ENCODE peak calls at places on chromosomes 1 and 21, in four cellular contexts. Q is heart left ventricle, O is K562, K is fibroblast of lung. X is an unnamed sample.

GRCh38 chr1:56903778-56904177 is 49.2 kb downstream of the C8A start:
- DNase-seq in Q (no peak), O (no peak), K (no peak), X (no peak)

GRCh38 chr1:30378023-30378596 is 345.3 kb downstream of the MATN1 start:
- DNase-seq in O (no peak), Q (no peak), K (no peak), X (no peak)

GRCh38 chr1:27071049-27071416 is 58.4 kb upstream of the TENT5B start:
- DNase-seq in Q (no peak), O (peak; percentile 33), K (no peak), X (no peak)

GRCh38 chr1:4108741-4109625 is 208.9 kb upstream of the C1orf174 start:
- DNase-seq in O (no peak), Q (no peak), K (no peak), X (no peak)

GRCh38 chr1:190067592-190067991 is 410.1 kb downstream of the BRINP3 start:
- DNase-seq in Q (no peak), O (no peak), K (peak; percentile 72), X (no peak)

GRCh38 chr21:16058896-16059295 is 329.1 kb downstream of the USP25 start:
- DNase-seq in Q (no peak), O (no peak), K (peak; percentile 23), X (no peak)

GRCh38 chr1:108896160-108897150 is 19.7 kb downstream of the GPSM2 start:
- DNase-seq in Q (no peak), K (peak; percentile 12), O (no peak), X (no peak)

GRCh38 chr1:58739851-58740466 is 40.1 kb upstream of the MYSM1 start:
- DNase-seq in K (peak; percentile 38), Q (no peak), O (peak; percentile 57), X (peak; percentile 64)

GRCh38 chr1:60916926-60917325 is 165.4 kb upstream of the NFIA start:
- DNase-seq in K (no peak), O (no peak), Q (no peak), X (no peak)

GRCh38 chr1:244046907-244047738 is 4.0 kb upstream of the ZBTB18 start:
- DNase-seq in K (peak; percentile 72), O (no peak), Q (no peak), X (no peak)

GRCh38 chr1:220426989-220427388 is 100.9 kb upstream of the MARK1 start:
- DNase-seq in O (no peak), Q (no peak), K (peak; percentile 6), X (no peak)

GRCh38 chr21:44074315-44074958 is 32.8 kb upstream of the PWP2 start:
- DNase-seq in K (no peak), O (no peak), Q (no peak), X (no peak)

GRCh38 chr1:201916649-201917249 is 28.1 kb downstream of the SHISA4 start:
- DNase-seq in K (peak; percentile 85), O (peak; percentile 64), Q (no peak), X (no peak)

GRCh38 chr1:9193226-9193625 is 41.3 kb upstream of the H6PD start:
- DNase-seq in O (no peak), Q (no peak), K (no peak), X (no peak)

GRCh38 chr1:220828950-220829586 is 42.4 kb downstream of the MTARC1 start:
- DNase-seq in K (no peak), Q (no peak), O (no peak), X (no peak)

GRCh38 chr1:156126043-156126700 is 11.7 kb downstream of the LMNA start:
- DNase-seq in Q (peak; percentile 96), O (peak; percentile 57), K (peak; percentile 98), X (peak; percentile 73)

GRCh38 chr1:225517221-225517620 is 89.4 kb upstream of the LBR start:
- DNase-seq in O (no peak), K (no peak), Q (no peak), X (no peak)
- H3K27ac ChIP-seq in O (no peak overlapping the region), K (no peak overlapping the region), Q (no peak overlapping the region), X (no peak overlapping the region)

GRCh38 chr1:29121951-29122661 is 1.6 kb downstream of the TMEM200B start:
- DNase-seq in K (peak; percentile 51), Q (no peak), O (no peak), X (no peak)

GRCh38 chr1:29120367-29120766 is 3.3 kb downstream of the TMEM200B start:
- DNase-seq in Q (no peak), O (no peak), K (no peak), X (no peak)

GRCh38 chr1:29120955-29121485 is 2.7 kb downstream of the TMEM200B start:
- DNase-seq in Q (no peak), O (no peak), K (peak; percentile 38), X (peak; percentile 76)

GRCh38 chr1:29122662-29122986 is 1.1 kb downstream of the TMEM200B start:
- DNase-seq in Q (peak; percentile 82), K (peak; percentile 73), O (no peak), X (no peak)

GRCh38 chr1:29121516-29121937 is 2.2 kb downstream of the TMEM200B start:
- DNase-seq in K (no peak), Q (no peak), O (no peak), X (no peak)
- H3K4me3 ChIP-seq in K (peak overlapping the region; percentile 57), Q (peak overlapping the region; percentile 56), O (no peak overlapping the region), X (no peak overlapping the region)

GRCh38 chr1:92936865-92937264 is 24.4 kb downstream of the DIPK1A start:
- DNase-seq in K (no peak), Q (no peak), O (no peak), X (no peak)
- H3K4me1 ChIP-seq in K (peaks cover 15% of the 10 kb centered on the region), Q (peaks cover 40% of the 10 kb centered on the region), O (no peaks in the 10 kb centered on the region), X (peaks cover 9% of the 10 kb centered on the region)

GRCh38 chr1:7389786-7390603 is 381.1 kb upstream of the VAMP3 start:
- DNase-seq in K (peak; percentile 47), Q (no peak), O (no peak), X (no peak)

GRCh38 chr1:7387053-7387861 is 383.8 kb upstream of the VAMP3 start:
- DNase-seq in K (peak; percentile 40), O (no peak), Q (no peak), X (no peak)

GRCh38 chr1:7388141-7388487 is 383.0 kb upstream of the VAMP3 start:
- DNase-seq in Q (no peak), O (no peak), K (no peak), X (no peak)

GRCh38 chr1:7389201-7389785 is 381.8 kb upstream of the VAMP3 start:
- DNase-seq in O (no peak), K (peak; percentile 75), Q (no peak), X (no peak)

DNA sequence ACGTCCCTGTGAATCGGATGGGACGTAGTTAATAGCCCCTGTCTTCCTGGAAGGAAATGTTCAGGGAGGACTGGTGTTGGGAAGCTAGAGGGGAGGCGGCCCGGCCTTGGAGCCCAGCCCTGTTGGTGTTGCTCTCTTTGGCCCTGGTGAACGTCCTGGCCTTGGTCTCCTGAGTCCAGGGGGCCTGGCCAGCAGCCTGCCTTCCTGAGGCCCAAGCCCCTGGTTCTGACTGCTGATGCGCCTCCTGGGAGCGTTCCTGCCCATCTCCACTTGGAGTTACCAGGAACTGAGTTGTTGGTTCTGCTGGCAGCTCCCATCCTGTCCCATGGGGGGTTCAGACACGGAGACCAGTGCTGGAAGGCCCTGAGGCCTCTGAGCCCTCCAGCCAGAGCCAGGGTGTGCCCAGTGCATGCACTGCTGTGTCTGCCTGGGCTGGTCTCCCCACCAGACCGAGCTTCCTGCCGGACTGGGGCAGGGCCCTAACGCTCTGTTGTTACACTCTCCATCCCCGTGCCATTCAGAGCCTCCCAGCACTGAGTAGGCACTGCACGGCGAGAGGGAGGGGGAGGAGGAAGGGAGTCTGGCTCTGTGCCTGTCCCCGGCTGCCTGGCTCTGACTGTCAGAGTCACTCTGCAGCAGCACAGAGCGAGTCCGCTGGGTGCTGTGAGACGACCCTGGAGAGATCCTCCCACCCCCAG is 382.5 kb upstream of the VAMP3 start:
- DNase-seq in Q (peak; percentile 78), K (peak; percentile 47), O (no peak), X (no peak)
- H3K27ac ChIP-seq in Q (peak overlapping the region; percentile 64), K (peak overlapping the region; percentile 36), O (no peak overlapping the region), X (no peak overlapping the region)

DNA sequence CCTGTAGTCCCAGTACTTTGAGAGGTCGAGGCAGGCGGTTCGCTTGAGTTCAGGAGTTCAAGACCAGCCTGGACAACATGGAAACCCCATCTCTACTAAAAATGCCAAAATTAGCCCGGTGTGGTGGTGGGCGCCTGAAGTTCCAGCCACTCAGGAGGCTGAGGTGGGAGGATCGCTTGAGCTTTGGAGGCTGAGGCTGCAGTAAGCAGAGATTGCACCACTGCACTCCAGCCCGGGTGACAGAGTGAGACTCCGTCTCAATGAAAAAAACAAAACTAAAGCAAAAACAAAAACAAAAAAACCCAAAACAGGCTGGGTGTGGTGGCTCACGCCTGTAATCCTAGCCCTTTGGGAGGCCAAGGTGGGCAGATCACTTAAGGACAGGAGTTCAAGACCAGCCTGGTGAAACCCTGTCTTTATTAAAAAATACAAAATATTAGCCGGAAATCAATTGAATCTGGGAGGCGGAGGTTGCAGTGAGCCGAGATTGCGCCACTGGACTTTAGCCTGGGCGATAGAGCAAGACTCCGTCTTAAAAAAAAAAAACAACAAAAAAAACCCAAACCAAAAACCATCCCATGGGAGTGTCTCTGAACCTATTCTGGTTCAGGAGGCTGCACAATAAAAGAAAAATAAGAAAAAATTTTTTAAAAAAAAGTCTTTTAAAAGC is 1.7 kb upstream of the CGN start:
- DNase-seq in K (no peak), O (no peak), Q (no peak), X (no peak)
- H3K4me3 ChIP-seq in K (no peak overlapping the region), O (no peak overlapping the region), Q (no peak overlapping the region), X (no peak overlapping the region)

GRCh38 chr1:33402234-33402633 is 28.7 kb downstream of the PHC2 start:
- DNase-seq in K (no peak), O (no peak), Q (no peak), X (no peak)
- H3K4me1 ChIP-seq in K (peaks cover 3% of the 10 kb centered on the region), O (no peaks in the 10 kb centered on the region), Q (peaks cover 37% of the 10 kb centered on the region), X (no peaks in the 10 kb centered on the region)

GRCh38 chr1:184380468-184380867 is 6.4 kb upstream of the C1orf21 start:
- DNase-seq in Q (no peak), K (no peak), O (no peak), X (peak; percentile 62)

GRCh38 chr1:184387069-184387870 is 441 bp downstream of the C1orf21 start:
- DNase-seq in O (peak; percentile 30), K (peak; percentile 36), Q (peak; percentile 81), X (no peak)

GRCh38 chr1:184385863-184386262 is 966 bp upstream of the C1orf21 start:
- DNase-seq in K (no peak), O (no peak), Q (no peak), X (no peak)

GRCh38 chr1:184386271-184387068 is at the start of gene C1orf21:
- DNase-seq in Q (peak; percentile 94), O (peak; percentile 95), K (peak; percentile 92), X (peak; percentile 34)

GRCh38 chr1:184383772-184384323 is 3.0 kb upstream of the C1orf21 start:
- DNase-seq in Q (no peak), O (no peak), K (no peak), X (no peak)
- H3K27ac ChIP-seq in Q (no peak overlapping the region), O (no peak overlapping the region), K (no peak overlapping the region), X (no peak overlapping the region)

GRCh38 chr1:84998642-84999280 is 1.8 kb upstream of the MCOLN2 start:
- DNase-seq in O (no peak), Q (no peak), K (peak; percentile 12), X (peak; percentile 42)
- H3K4me3 ChIP-seq in O (no peak overlapping the region), Q (no peak overlapping the region), K (no peak overlapping the region), X (no peak overlapping the region)

GRCh38 chr21:37368536-37369279 is 2.1 kb downstream of the DYRK1A start:
- DNase-seq in K (peak; percentile 53), Q (no peak), O (no peak), X (peak; percentile 13)
- H3K4me1 ChIP-seq in K (no peaks in the 10 kb centered on the region), Q (peaks cover 63% of the 10 kb centered on the region), O (peaks cover 17% of the 10 kb centered on the region), X (peaks cover 65% of the 10 kb centered on the region)

GRCh38 chr1:41618871-41619270 is 134.4 kb upstream of the EDN2 start:
- DNase-seq in O (no peak), Q (no peak), K (no peak), X (no peak)
- H3K27ac ChIP-seq in O (no peak overlapping the region), Q (no peak overlapping the region), K (no peak overlapping the region), X (no peak overlapping the region)

X was measured in CD4-positive, CD25-positive, alpha-beta regulatory T cell.